ENCODE peak calls at places on chromosomes 5 and 9, in five cellular contexts. M, W, H, T and C are unnamed samples.

GRCh38 chr9:112447283-112447761 is 39.3 kb upstream of the KIAA1958 start:
- DNase-seq in T (no peak), M (no peak), W (no peak), H (no peak), C (no peak)

GRCh38 chr5:79109527-79110492 is 1.8 kb upstream of the BHMT start:
- DNase-seq in W (no peak), T (no peak), H (peak; percentile 52), M (peak; percentile 21), C (no peak)

GRCh38 chr9:72554221-72554641 is 32.8 kb downstream of the TMC1 start:
- DNase-seq in W (no peak), T (no peak), H (no peak), M (no peak), C (no peak)

GRCh38 chr9:109014267-109015025 is 1.1 kb upstream of the CTNNAL1 start:
- DNase-seq in W (no peak), H (no peak), T (no peak), M (no peak), C (peak; percentile 34)

GRCh38 chr5:127564002-127564769 is 46.7 kb downstream of the PRRC1 start:
- DNase-seq in H (peak; percentile 72), W (peak; percentile 24), T (peak; percentile 10), M (no peak), C (peak; percentile 27)

GRCh38 chr5:71778678-71779276 is 59.7 kb downstream of the CARTPT start:
- DNase-seq in H (no peak), T (peak; percentile 45), W (peak; percentile 40), M (no peak), C (no peak)

GRCh38 chr9:121865884-121866283 is 214.4 kb downstream of the DAB2IP start:
- DNase-seq in H (no peak), T (no peak), M (no peak), W (no peak), C (no peak)

GRCh38 chr5:66197764-66198405 is 53.8 kb downstream of the SREK1 start:
- DNase-seq in H (no peak), W (no peak), M (no peak), T (no peak), C (no peak)

GRCh38 chr5:33579789-33580188 is 139.0 kb downstream of the TARS1 start:
- DNase-seq in H (no peak), W (no peak), M (no peak), T (no peak), C (no peak)

GRCh38 chr5:160959804-160960203 is 107.8 kb upstream of the ATP10B start:
- DNase-seq in W (no peak), H (peak; percentile 60), M (peak; percentile 20), T (no peak), C (no peak)

GRCh38 chr5:2579126-2579525 is 172.4 kb downstream of the IRX2 start:
- DNase-seq in M (no peak), W (no peak), H (no peak), T (no peak), C (no peak)

GRCh38 chr9:123361731-123362560 is 5.9 kb downstream of the CRB2 start:
- DNase-seq in M (no peak), T (no peak), W (no peak), H (no peak), C (no peak)

GRCh38 chr5:96601811-96602244 is 60.3 kb upstream of the CAST start:
- DNase-seq in W (peak; percentile 16), H (peak; percentile 80), M (no peak), T (no peak), C (no peak)

GRCh38 chr5:117539692-117540091 is 965.1 kb upstream of the SEMA6A start:
- DNase-seq in M (no peak), H (no peak), T (no peak), W (no peak), C (no peak)